ENCODE peak calls at places on chromosomes 4 and X, in four cellular contexts. One of them, this sample, is unnamed.
A peak's percentile ranks its signal among the peaks of the same experiment; 100 is the strongest.

GRCh38 chrX:1442724-1443367 is 9.9 kb downstream of the ASMTL start:
- DNase-seq in IMR-90: no peak
- DNase-seq in HepG2: no peak
- DNase-seq in A549: no peak
- DNase-seq in this sample: no peak

GRCh38 chrX:55867254-55867653 is 149.7 kb downstream of the RRAGB start:
- DNase-seq in IMR-90: peak; percentile 2
- DNase-seq in HepG2: no peak
- DNase-seq in A549: no peak
- DNase-seq in this sample: no peak

GRCh38 chr4:109009909-109010308 is 247.1 kb upstream of the ETNPPL start:
- DNase-seq in IMR-90: peak; percentile 84
- DNase-seq in HepG2: no peak
- DNase-seq in A549: no peak
- DNase-seq in this sample: no peak

GRCh38 chrX:111465664-111466063 is 45.8 kb upstream of the SERTM2 start:
- DNase-seq in IMR-90: no peak
- DNase-seq in HepG2: no peak
- DNase-seq in A549: no peak
- DNase-seq in this sample: no peak

GRCh38 chr4:147994491-147995385 is 262.9 kb downstream of the ARHGAP10 start:
- DNase-seq in IMR-90: peak; percentile 34
- DNase-seq in HepG2: no peak
- DNase-seq in A549: no peak
- DNase-seq in this sample: no peak

GRCh38 chr4:169337510-169337909 is 66.8 kb upstream of the SH3RF1 start:
- DNase-seq in IMR-90: peak; percentile 98
- DNase-seq in HepG2: no peak
- DNase-seq in A549: no peak
- DNase-seq in this sample: no peak

GRCh38 chrX:149711545-149712236 is at the start of gene MAGEA11:
- DNase-seq in IMR-90: no peak
- DNase-seq in HepG2: no peak
- DNase-seq in A549: no peak
- DNase-seq in this sample: peak; percentile 9

GRCh38 chrX:54301516-54301915 is 56.3 kb downstream of the WNK3 start:
- DNase-seq in IMR-90: no peak
- DNase-seq in HepG2: no peak
- DNase-seq in A549: no peak
- DNase-seq in this sample: no peak

GRCh38 chr4:26368685-26369084 is 47.9 kb downstream of the RBPJ start:
- DNase-seq in IMR-90: no peak
- DNase-seq in HepG2: no peak
- DNase-seq in A549: no peak
- DNase-seq in this sample: no peak

GRCh38 chr4:82523179-82523578 is 38.6 kb downstream of the TMEM150C start:
- DNase-seq in IMR-90: no peak
- DNase-seq in HepG2: no peak
- DNase-seq in A549: no peak
- DNase-seq in this sample: no peak

GRCh38 chr4:123014038-123014437 is 91.6 kb upstream of the NUDT6 start:
- DNase-seq in IMR-90: no peak
- DNase-seq in HepG2: no peak
- DNase-seq in A549: no peak
- DNase-seq in this sample: no peak

GRCh38 chr4:165537028-165537648 is 158.3 kb downstream of the CPE start:
- DNase-seq in IMR-90: peak; percentile 39
- DNase-seq in HepG2: peak; percentile 40
- DNase-seq in A549: peak; percentile 38
- DNase-seq in this sample: peak; percentile 47

GRCh38 chrX:68692651-68693050 is 45.2 kb downstream of the STARD8 start:
- DNase-seq in IMR-90: peak; percentile 53
- DNase-seq in HepG2: no peak
- DNase-seq in A549: no peak
- DNase-seq in this sample: no peak

GRCh38 chr4:909821-910220 is 22.3 kb downstream of the GAK start:
- DNase-seq in IMR-90: no peak
- DNase-seq in HepG2: no peak
- DNase-seq in A549: no peak
- DNase-seq in this sample: no peak

GRCh38 chrX:43861750-43862149 is 20.5 kb downstream of the MAOB start:
- DNase-seq in IMR-90: no peak
- DNase-seq in HepG2: peak; percentile 56
- DNase-seq in A549: peak; percentile 32
- DNase-seq in this sample: no peak

GRCh38 chr4:144903953-144904711 is 193.9 kb downstream of the ANAPC10 start:
- DNase-seq in IMR-90: no peak
- DNase-seq in HepG2: no peak
- DNase-seq in A549: no peak
- DNase-seq in this sample: no peak

GRCh38 chr4:139709660-139710059 is 44.0 kb downstream of the MGST2 start:
- DNase-seq in IMR-90: no peak
- DNase-seq in HepG2: no peak
- DNase-seq in A549: no peak
- DNase-seq in this sample: no peak

GRCh38 chr4:47926667-47927258 is 12.4 kb upstream of the NFXL1 start:
- DNase-seq in IMR-90: peak; percentile 47
- DNase-seq in HepG2: peak; percentile 61
- DNase-seq in A549: peak; percentile 42
- DNase-seq in this sample: peak; percentile 67

GRCh38 chrX:45775462-45775861 is 574.8 kb upstream of the DIPK2B start:
- DNase-seq in IMR-90: peak; percentile 81
- DNase-seq in HepG2: no peak
- DNase-seq in A549: peak; percentile 49
- DNase-seq in this sample: no peak

GRCh38 chr4:8150152-8151090 is 8.2 kb downstream of the ABLIM2 start:
- DNase-seq in IMR-90: no peak
- DNase-seq in HepG2: no peak
- DNase-seq in A549: peak; percentile 14
- DNase-seq in this sample: no peak

GRCh38 chrX:15471016-15471415 is 22.1 kb downstream of the PIR start:
- DNase-seq in IMR-90: peak; percentile 65
- DNase-seq in HepG2: peak; percentile 32
- DNase-seq in A549: peak; percentile 70
- DNase-seq in this sample: peak; percentile 40

GRCh38 chrX:13263560-13264251 is 56.1 kb downstream of the ATXN3L start:
- DNase-seq in IMR-90: no peak
- DNase-seq in HepG2: no peak
- DNase-seq in A549: no peak
- DNase-seq in this sample: no peak

GRCh38 chrX:47200385-47201150 is 6.9 kb downstream of the UBA1 start:
- DNase-seq in IMR-90: peak; percentile 65
- DNase-seq in HepG2: peak; percentile 42
- DNase-seq in A549: peak; percentile 88
- DNase-seq in this sample: no peak

GRCh38 chr4:87677731-87678130 is 27.7 kb downstream of the DMP1 start:
- DNase-seq in IMR-90: no peak
- DNase-seq in HepG2: no peak
- DNase-seq in A549: no peak
- DNase-seq in this sample: no peak

GRCh38 chr4:25568788-25569231 is 86.8 kb upstream of the SLC34A2 start:
- DNase-seq in IMR-90: no peak
- DNase-seq in HepG2: no peak
- DNase-seq in A549: peak; percentile 9
- DNase-seq in this sample: no peak

GRCh38 chr4:11259837-11260236 is 168.9 kb downstream of the HS3ST1 start:
- DNase-seq in IMR-90: no peak
- DNase-seq in HepG2: no peak
- DNase-seq in A549: no peak
- DNase-seq in this sample: no peak
- TF ChIP-seq MAZ in IMR-90: no peak
- TF ChIP-seq MAZ in HepG2: no peak
- TF ChIP-seq MAZ in A549: no peak
- TF ChIP-seq MAZ in this sample: no peak

GRCh38 chr4:176646311-176646710 is 146.4 kb downstream of the VEGFC start:
- DNase-seq in IMR-90: no peak
- DNase-seq in HepG2: no peak
- DNase-seq in A549: no peak
- DNase-seq in this sample: no peak
- TF ChIP-seq MAZ in IMR-90: no peak
- TF ChIP-seq MAZ in HepG2: no peak
- TF ChIP-seq MAZ in A549: no peak
- TF ChIP-seq MAZ in this sample: no peak

GRCh38 chrX:10617964-10618342 is 2.4 kb downstream of the MID1 start:
- DNase-seq in IMR-90: peak; percentile 75
- DNase-seq in HepG2: no peak
- DNase-seq in A549: peak; percentile 55
- DNase-seq in this sample: no peak

GRCh38 chrX:10618911-10619310 is 1.5 kb downstream of the MID1 start:
- DNase-seq in IMR-90: no peak
- DNase-seq in HepG2: no peak
- DNase-seq in A549: no peak
- DNase-seq in this sample: no peak

GRCh38 chrX:10619311-10620015 is 922 bp downstream of the MID1 start:
- DNase-seq in IMR-90: no peak
- DNase-seq in HepG2: no peak
- DNase-seq in A549: no peak
- DNase-seq in this sample: no peak

GRCh38 chrX:10617186-10617963 is 3.0 kb downstream of the MID1 start:
- DNase-seq in IMR-90: no peak
- DNase-seq in HepG2: no peak
- DNase-seq in A549: no peak
- DNase-seq in this sample: no peak

GRCh38 chrX:10615931-10616780 is 4.2 kb downstream of the MID1 start:
- DNase-seq in IMR-90: peak; percentile 58
- DNase-seq in HepG2: no peak
- DNase-seq in A549: peak; percentile 73
- DNase-seq in this sample: peak; percentile 25
- TF ChIP-seq MAZ in IMR-90: no peak
- TF ChIP-seq MAZ in HepG2: no peak
- TF ChIP-seq MAZ in A549: no peak
- TF ChIP-seq MAZ in this sample: no peak

DNA sequence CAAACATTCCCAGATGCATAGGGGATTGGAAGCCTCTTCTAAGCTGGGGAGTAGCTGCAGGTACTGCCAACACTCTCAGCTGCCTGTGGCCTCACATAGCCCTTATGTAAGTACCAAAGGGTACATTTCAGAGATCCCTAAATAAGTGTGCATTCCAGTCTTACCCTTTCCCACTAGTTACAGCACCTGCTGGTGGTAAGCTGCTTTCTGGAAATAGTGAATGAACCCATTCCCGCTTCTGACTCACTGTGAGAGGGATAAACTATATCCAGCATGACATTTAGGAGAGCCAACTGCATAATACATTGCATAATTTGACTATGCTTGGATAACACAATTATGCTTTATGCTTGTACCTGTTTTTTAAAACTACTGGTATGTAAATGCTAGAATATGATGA is 149.0 kb downstream of the FAM13A start:
- DNase-seq in IMR-90: peak; percentile 58
- DNase-seq in HepG2: no peak
- DNase-seq in A549: no peak
- DNase-seq in this sample: no peak
- TF ChIP-seq MAZ in IMR-90: no peak
- TF ChIP-seq MAZ in HepG2: no peak
- TF ChIP-seq MAZ in A549: no peak
- TF ChIP-seq MAZ in this sample: no peak

DNA sequence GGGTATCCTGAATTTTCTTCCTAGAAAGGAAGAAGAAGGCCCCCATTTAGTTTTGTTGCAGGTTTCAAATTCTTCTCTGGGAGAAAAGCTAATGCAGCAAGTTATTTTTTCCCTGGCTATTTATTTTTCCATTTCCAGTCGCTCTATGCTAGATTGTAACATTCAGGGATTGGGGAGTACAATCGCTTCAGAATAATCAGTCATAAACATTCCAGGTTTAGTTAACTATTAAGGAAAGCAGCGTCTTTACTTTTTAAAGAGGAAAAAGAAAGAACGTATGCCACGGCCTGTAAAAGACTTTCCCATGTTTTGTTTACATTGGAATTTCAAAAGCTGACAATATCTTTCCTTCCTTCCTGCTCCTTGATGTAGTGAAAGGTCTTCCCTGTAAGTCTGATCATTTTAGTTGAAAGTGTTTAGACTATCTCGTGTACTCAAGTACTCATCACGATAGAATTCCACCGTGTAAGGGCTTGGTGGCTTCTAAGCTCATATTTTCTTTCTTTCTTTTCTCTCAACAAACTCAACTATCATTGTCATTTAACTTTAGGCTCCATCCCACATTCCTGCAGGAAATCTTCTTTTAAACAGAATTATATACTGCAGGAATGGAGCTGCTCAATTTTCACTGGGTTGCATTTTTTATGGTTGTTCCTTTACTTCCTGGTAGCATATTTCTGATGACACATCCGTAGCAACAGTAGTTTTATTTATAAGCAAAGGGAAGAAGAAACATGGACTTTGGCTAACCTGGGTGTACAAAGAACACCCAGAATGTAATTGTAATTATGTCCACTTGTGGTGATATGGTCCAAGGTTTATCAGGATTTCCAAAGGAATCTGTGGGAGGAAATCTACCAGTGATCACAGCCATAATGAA is 213.1 kb upstream of the FAT1 start:
- DNase-seq in IMR-90: peak; percentile 88
- DNase-seq in HepG2: peak; percentile 95
- DNase-seq in A549: peak; percentile 87
- DNase-seq in this sample: no peak
- TF ChIP-seq MAZ in IMR-90: no peak
- TF ChIP-seq MAZ in HepG2: no peak
- TF ChIP-seq MAZ in A549: no peak
- TF ChIP-seq MAZ in this sample: no peak

GRCh38 chrX:124665878-124666425 is 319.6 kb downstream of the SH2D1A start:
- DNase-seq in IMR-90: no peak
- DNase-seq in HepG2: no peak
- DNase-seq in A549: no peak
- DNase-seq in this sample: no peak
- TF ChIP-seq MAZ in IMR-90: no peak
- TF ChIP-seq MAZ in HepG2: no peak
- TF ChIP-seq MAZ in A549: no peak
- TF ChIP-seq MAZ in this sample: no peak